ENCODE peak calls at places on chromosomes 4 and X, in four cellular contexts. U, B, H and C are unnamed samples. For H3K4me1, the result is how much of the 10 kb centered on the place peaks cover.

GRCh38 chr4:33063238-33063637 is 2343.1 kb downstream of the PCDH7 start:
- DNase-seq in U (no peak), B (no peak), H (no peak), C (no peak)

GRCh38 chrX:39764441-39764914 is 333.3 kb downstream of the BCOR start:
- DNase-seq in U (no peak), B (no peak), H (no peak), C (no peak)

GRCh38 chrX:48086119-48086518 is 14.7 kb upstream of the ZNF630 start:
- DNase-seq in U (no peak), B (no peak), H (no peak), C (peak)

GRCh38 chrX:1537031-1537715 is at the start of gene P2RY8:
- DNase-seq in U (peak), B (peak), H (peak), C (peak)

GRCh38 chr4:41361831-41362646 is 105.3 kb downstream of the UCHL1 start:
- DNase-seq in U (no peak), B (no peak), H (no peak), C (no peak)

GRCh38 chr4:145842224-145842887 is 96.3 kb downstream of the ZNF827 start:
- DNase-seq in U (no peak), B (no peak), H (peak), C (no peak)

GRCh38 chr4:58515206-58515605 is 1405.0 kb upstream of the IGFBP7 start:
- DNase-seq in U (no peak), B (no peak), H (no peak), C (no peak)

GRCh38 chrX:11212741-11213140 is 80.5 kb upstream of the AMELX start:
- DNase-seq in U (no peak), B (no peak), H (no peak), C (no peak)

GRCh38 chr4:41569957-41570356 is 32.0 kb downstream of the LIMCH1 start:
- DNase-seq in U (peak), B (peak), H (peak), C (no peak)

GRCh38 chr4:139242511-139243051 is 37.4 kb downstream of the MGARP start:
- DNase-seq in U (no peak), B (no peak), H (no peak), C (no peak)

GRCh38 chrX:6954836-6955235 is 192.7 kb upstream of the STS start:
- DNase-seq in U (no peak), B (no peak), H (no peak), C (no peak)

GRCh38 chrX:33336783-33337182 is 125.4 kb upstream of the DMD start:
- DNase-seq in U (peak), B (no peak), H (no peak), C (peak)

GRCh38 chr4:2971275-2971674 is 7.9 kb downstream of the GRK4 start:
- DNase-seq in U (no peak), B (no peak), H (no peak), C (no peak)

GRCh38 chr4:169620846-169621228 is 459 bp downstream of the CLCN3 start:
- DNase-seq in U (no peak), B (no peak), H (no peak), C (peak)

GRCh38 chr4:154124539-154125255 is 335.8 kb upstream of the SFRP2 start:
- DNase-seq in U (no peak), B (no peak), H (no peak), C (no peak)

GRCh38 chr4:119035941-119036737 is 99.5 kb upstream of the MYOZ2 start:
- DNase-seq in U (no peak), B (no peak), H (no peak), C (no peak)

GRCh38 chr4:83629945-83630684 is 94.2 kb downstream of the GPAT3 start:
- DNase-seq in U (peak), B (no peak), H (no peak), C (peak)

GRCh38 chr4:144356941-144357381 is 216.4 kb upstream of the GYPA start:
- DNase-seq in U (no peak), B (no peak), H (no peak), C (no peak)

DNA sequence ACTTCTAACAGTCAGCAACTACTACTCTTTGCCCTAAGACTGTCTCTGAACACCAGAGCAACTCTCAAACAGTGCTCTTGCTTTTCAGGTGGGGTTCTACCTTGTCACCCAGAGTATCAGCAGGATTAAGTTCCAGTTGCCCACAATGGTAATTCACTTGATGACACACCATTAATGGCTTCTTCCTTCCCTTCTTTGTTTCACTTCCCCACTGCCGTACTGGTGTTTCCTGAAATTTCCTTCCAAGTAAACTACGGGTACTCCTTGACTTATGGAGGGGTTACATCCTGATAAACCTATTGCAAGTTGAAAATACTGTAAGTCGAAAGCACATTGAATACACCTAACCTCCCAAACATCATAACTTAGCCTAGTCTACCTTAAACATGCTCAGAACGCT is 36.6 kb upstream of the PDK3 start:
- DNase-seq in U (no peak), B (no peak), H (no peak), C (no peak)
- H3K4me3 ChIP-seq in U (no peak), B (no peak), H (no peak), C (no peak)

GRCh38 chrX:97384685-97385084 is 501.0 kb downstream of the RPA4 start:
- DNase-seq in U (no peak), B (peak), H (no peak), C (no peak)

GRCh38 chrX:97389761-97390192 is 506.1 kb downstream of the RPA4 start:
- DNase-seq in U (no peak), B (no peak), H (no peak), C (no peak)

GRCh38 chrX:97387004-97387403 is 503.3 kb downstream of the RPA4 start:
- DNase-seq in U (no peak), B (no peak), H (no peak), C (no peak)
- H3K4me1 ChIP-seq in U (under half), B (under half), H (under half), C (under half)

GRCh38 chr4:167908816-167909215 is 183.5 kb upstream of the ANXA10 start:
- DNase-seq in U (no peak), B (no peak), H (no peak), C (no peak)

GRCh38 chr4:167906851-167907250 is 185.5 kb upstream of the ANXA10 start:
- DNase-seq in U (no peak), B (no peak), H (no peak), C (no peak)

GRCh38 chr4:167903291-167903721 is 189.0 kb upstream of the ANXA10 start:
- DNase-seq in U (no peak), B (no peak), H (no peak), C (no peak)
- H3K27ac ChIP-seq in U (no peak), B (no peak), H (no peak), C (no peak)

GRCh38 chr4:102823464-102823863 is 3.9 kb downstream of the UBE2D3 start:
- DNase-seq in U (no peak), B (no peak), H (no peak), C (no peak)

GRCh38 chr4:102826105-102826889 is 1.1 kb downstream of the UBE2D3 start:
- DNase-seq in U (no peak), B (no peak), H (no peak), C (no peak)

GRCh38 chr4:102825261-102826071 is 1.9 kb downstream of the UBE2D3 start:
- DNase-seq in U (peak), B (no peak), H (peak), C (peak)

GRCh38 chr4:102824398-102824797 is 3.0 kb downstream of the UBE2D3 start:
- DNase-seq in U (no peak), B (no peak), H (no peak), C (no peak)

DNA sequence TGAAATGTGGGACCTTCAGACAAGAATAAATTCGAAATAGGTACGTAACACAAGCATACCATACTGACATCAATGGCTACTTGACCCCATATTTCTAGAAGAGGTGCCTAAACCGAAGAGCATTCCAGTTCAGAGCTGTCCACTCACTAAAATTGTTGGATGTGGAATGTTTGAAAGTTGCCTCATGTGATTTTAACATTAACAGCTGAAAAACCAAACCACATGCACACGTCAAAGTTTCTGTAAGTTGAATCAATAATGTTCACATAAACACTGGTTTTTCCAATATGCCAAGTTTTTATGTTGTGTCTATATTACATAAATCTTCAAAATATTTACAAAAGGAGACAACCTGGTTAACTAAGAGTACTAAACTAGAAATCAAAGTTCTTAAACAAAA is 3.5 kb downstream of the UBE2D3 start:
- DNase-seq in U (no peak), B (no peak), H (no peak), C (peak)
- H3K4me3 ChIP-seq in U (peak), B (peak), H (peak), C (peak)

DNA sequence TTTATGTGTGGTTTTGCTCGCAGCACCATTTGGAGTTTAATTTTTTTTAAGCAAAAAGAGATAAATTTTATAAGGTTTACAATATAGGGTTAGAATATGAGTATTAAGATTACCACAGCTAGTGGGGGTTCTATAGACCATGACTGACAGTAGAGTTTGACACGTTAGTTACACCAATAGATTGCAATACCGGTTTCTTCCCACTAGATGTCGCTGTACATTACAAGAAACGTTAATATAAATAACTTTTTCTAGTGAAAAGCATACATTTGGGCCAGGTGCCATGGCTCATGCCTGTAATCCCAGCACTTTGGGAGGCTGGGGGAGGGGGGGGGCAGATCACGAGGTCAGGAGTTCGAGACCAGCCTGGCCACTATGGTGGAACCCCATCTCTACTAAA is 433.6 kb downstream of the MAGEB5 start:
- DNase-seq in U (no peak), B (no peak), H (no peak), C (no peak)
- H3K4me1 ChIP-seq in U (under half), B (under half), H (under half), C (under half)

GRCh38 chr4:128285085-128286023 is 2.3 kb downstream of the PGRMC2 start:
- DNase-seq in U (no peak), B (no peak), H (no peak), C (peak)
- H3K27ac ChIP-seq in U (peak), B (no peak), H (peak), C (peak)

DNA sequence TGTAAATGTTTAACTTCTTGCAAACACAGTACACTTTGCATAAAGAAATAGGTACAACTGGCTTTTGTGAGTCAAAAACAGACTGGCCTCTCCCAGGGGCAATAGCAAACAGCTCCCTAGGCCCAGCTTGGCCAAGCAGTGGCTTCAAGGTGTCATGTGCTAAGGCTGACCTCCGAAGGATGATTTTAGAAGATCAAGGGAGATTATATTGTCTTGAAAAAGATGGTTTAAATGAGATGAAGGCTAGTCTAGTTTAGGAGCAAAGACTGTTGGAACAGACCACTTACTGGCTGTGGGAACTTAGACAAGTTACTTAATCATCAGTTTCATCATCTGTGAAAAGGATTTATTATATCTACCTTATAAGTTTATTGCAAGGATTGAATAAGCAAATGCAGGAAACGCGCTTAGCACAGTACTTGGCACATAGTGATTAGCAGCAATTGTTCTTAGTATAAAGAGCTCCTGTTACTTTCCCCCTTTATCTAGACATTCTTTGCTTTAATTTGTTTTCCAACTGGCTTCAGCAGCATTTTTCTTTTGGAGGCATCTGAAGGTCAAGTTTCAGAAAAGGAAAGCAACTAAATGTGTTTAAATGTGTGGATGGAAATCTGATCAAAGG is 17.2 kb downstream of the ANXA3 start:
- DNase-seq in U (no peak), B (no peak), H (no peak), C (no peak)
- H3K4me3 ChIP-seq in U (no peak), B (no peak), H (no peak), C (no peak)

GRCh38 chr4:5921074-5921473 is 28.2 kb upstream of the CRMP1 start:
- DNase-seq in U (no peak), B (no peak), H (no peak), C (no peak)

GRCh38 chr4:5916229-5916628 is 23.3 kb upstream of the CRMP1 start:
- DNase-seq in U (no peak), B (no peak), H (no peak), C (no peak)

GRCh38 chr4:5919044-5919443 is 26.2 kb upstream of the CRMP1 start:
- DNase-seq in U (no peak), B (no peak), H (no peak), C (no peak)

GRCh38 chr4:5919571-5919970 is 26.7 kb upstream of the CRMP1 start:
- DNase-seq in U (no peak), B (no peak), H (no peak), C (no peak)

GRCh38 chr4:5918331-5919030 is 25.6 kb upstream of the CRMP1 start:
- DNase-seq in U (no peak), B (no peak), H (no peak), C (no peak)
- H3K4me1 ChIP-seq in U (under half), B (under half), H (under half), C (under half)